ENCODE peak calls at places on chromosomes 11 and 22, in five cellular contexts. X is HFF-Myc, R is GM12865, P is right lobe of liver, M is K562. I is an unnamed sample.

GRCh38 chr11:70034740-70035365 is 43.3 kb upstream of the ANO1 start:
- DNase-seq in P (peak), R (no peak), X (no peak), M (no peak), I (no peak)

GRCh38 chr11:58011771-58012170 is 11.9 kb upstream of the OR9Q1 start:
- DNase-seq in M (no peak), R (no peak), X (no peak), P (no peak), I (no peak)

GRCh38 chr22:21975273-21975672 is 7.3 kb downstream of the TOP3B start:
- DNase-seq in R (no peak), X (no peak), P (no peak), M (no peak), I (no peak)

GRCh38 chr11:35798423-35798822 is 135.8 kb downstream of the TRIM44 start:
- DNase-seq in P (no peak), M (no peak), R (no peak), X (no peak), I (no peak)

GRCh38 chr11:64726211-64726641 is 3.2 kb upstream of the NRXN2 start:
- DNase-seq in R (no peak), P (no peak), M (no peak), X (no peak), I (no peak)

GRCh38 chr22:44605486-44605885 is 96.5 kb upstream of the PRR5 start:
- DNase-seq in M (no peak), P (no peak), R (no peak), X (no peak), I (no peak)

GRCh38 chr11:46693597-46694012 is 6.8 kb downstream of the ARHGAP1 start:
- DNase-seq in M (no peak), P (no peak), R (no peak), X (no peak), I (peak)

GRCh38 chr11:70104961-70105360 is 26.8 kb downstream of the ANO1 start:
- DNase-seq in X (no peak), M (no peak), R (no peak), P (no peak), I (no peak)

GRCh38 chr11:128824199-128825049 is 42.7 kb downstream of the KCNJ1 start:
- DNase-seq in P (no peak), R (no peak), M (no peak), X (no peak), I (no peak)

GRCh38 chr11:118002010-118002540 is 15.9 kb downstream of the IL10RA start:
- DNase-seq in R (no peak), M (peak), X (no peak), P (no peak), I (no peak)

GRCh38 chr22:47102648-47103047 is 340.2 kb downstream of the TBC1D22A start:
- DNase-seq in X (no peak), M (no peak), R (no peak), P (no peak), I (no peak)

GRCh38 chr11:67281552-67282150 is 7.5 kb upstream of the ANKRD13D start:
- DNase-seq in R (no peak), P (peak), M (no peak), X (no peak), I (no peak)

GRCh38 chr11:64372802-64373597 is 14.0 kb downstream of the RPS6KA4 start:
- DNase-seq in X (peak), R (no peak), P (no peak), M (peak), I (peak)

GRCh38 chr11:92130432-92130831 is 94.2 kb upstream of the FAT3 start:
- DNase-seq in P (no peak), X (no peak), M (no peak), R (no peak), I (no peak)

GRCh38 chr11:83449338-83449913 is 163.3 kb upstream of the CCDC90B start:
- DNase-seq in X (no peak), P (no peak), M (no peak), R (peak), I (no peak)

GRCh38 chr11:2684581-2684980 is 15.2 kb downstream of the KCNQ1OT1 start:
- DNase-seq in M (no peak), X (no peak), P (no peak), R (no peak), I (no peak)

GRCh38 chr11:95680169-95680929 is 109.2 kb downstream of the FAM76B start:
- DNase-seq in P (no peak), R (peak), M (no peak), X (peak), I (peak)

GRCh38 chr11:20610825-20611224 is 11.4 kb downstream of the SLC6A5 start:
- DNase-seq in R (no peak), P (no peak), X (no peak), M (no peak), I (no peak)

GRCh38 chr11:42967653-42968052 is 344.1 kb upstream of the API5 start:
- DNase-seq in R (no peak), M (no peak), X (no peak), P (no peak), I (no peak)

GRCh38 chr11:32920570-32920969 is 28.0 kb downstream of the QSER1 start:
- DNase-seq in P (no peak), M (no peak), R (no peak), X (no peak), I (no peak)

GRCh38 chr11:1345752-1346513 is 36.5 kb upstream of the TOLLIP start:
- DNase-seq in P (no peak), X (no peak), M (no peak), R (no peak), I (no peak)

GRCh38 chr22:36104988-36105387 is 55.6 kb downstream of the APOL3 start:
- DNase-seq in M (no peak), P (no peak), X (peak), R (no peak), I (no peak)

GRCh38 chr11:130269544-130269943 is 45.2 kb downstream of the ZBTB44 start:
- DNase-seq in P (no peak), X (no peak), M (no peak), R (peak), I (no peak)

GRCh38 chr11:60786811-60787567 is 1.9 kb downstream of the MS4A10 start:
- DNase-seq in R (no peak), P (peak), M (no peak), X (peak), I (peak)

GRCh38 chr11:13868710-13869403 is 93.7 kb upstream of the SPON1 start:
- DNase-seq in M (no peak), X (no peak), P (no peak), R (no peak), I (no peak)

GRCh38 chr11:772429-773390 is 4.6 kb downstream of the GATD1 start:
- DNase-seq in R (no peak), P (no peak), M (no peak), X (no peak), I (no peak)

GRCh38 chr22:28479912-28480311 is 199.7 kb downstream of the TTC28 start:
- DNase-seq in R (no peak), X (no peak), P (no peak), M (no peak), I (no peak)

GRCh38 chr11:96110302-96110701 is 186.4 kb upstream of the MTMR2 start:
- DNase-seq in X (no peak), R (no peak), M (no peak), P (no peak), I (no peak)

GRCh38 chr11:121389651-121390050 is 62.5 kb upstream of the SORL1 start:
- DNase-seq in M (no peak), R (no peak), X (no peak), P (no peak), I (peak)

GRCh38 chr11:10309163-10310093 is 4.6 kb downstream of the ADM start:
- DNase-seq in R (peak), X (no peak), P (peak), M (peak), I (no peak)

GRCh38 chr11:118211006-118211405 is 13.8 kb downstream of the JAML start:
- DNase-seq in P (no peak), R (no peak), M (no peak), X (no peak), I (no peak)

DNA sequence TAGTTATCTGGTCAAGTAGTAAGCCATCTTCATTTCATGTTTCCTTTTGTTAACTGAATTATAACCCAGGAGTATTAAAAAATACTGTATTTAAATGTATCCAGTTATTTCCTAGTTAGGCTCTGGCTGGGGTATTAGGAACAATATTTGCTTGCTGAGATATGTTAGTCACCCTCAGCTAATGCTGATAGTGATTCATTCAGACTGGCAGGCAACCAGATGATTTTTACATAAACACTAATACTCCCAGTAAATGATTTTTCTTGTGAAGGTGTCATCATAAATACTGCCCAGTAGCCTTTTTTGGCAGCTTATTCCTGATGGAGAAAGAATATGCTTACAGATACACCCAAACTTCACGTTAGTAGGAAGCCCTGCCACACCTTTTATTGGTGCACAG is 8.1 kb downstream of the YWHAH start:
- DNase-seq in M (no peak), P (no peak), R (no peak), X (no peak), I (peak)
- H3K4me3 ChIP-seq in M (no peak), P (no peak), R (no peak), X (no peak), I (no peak)

DNA sequence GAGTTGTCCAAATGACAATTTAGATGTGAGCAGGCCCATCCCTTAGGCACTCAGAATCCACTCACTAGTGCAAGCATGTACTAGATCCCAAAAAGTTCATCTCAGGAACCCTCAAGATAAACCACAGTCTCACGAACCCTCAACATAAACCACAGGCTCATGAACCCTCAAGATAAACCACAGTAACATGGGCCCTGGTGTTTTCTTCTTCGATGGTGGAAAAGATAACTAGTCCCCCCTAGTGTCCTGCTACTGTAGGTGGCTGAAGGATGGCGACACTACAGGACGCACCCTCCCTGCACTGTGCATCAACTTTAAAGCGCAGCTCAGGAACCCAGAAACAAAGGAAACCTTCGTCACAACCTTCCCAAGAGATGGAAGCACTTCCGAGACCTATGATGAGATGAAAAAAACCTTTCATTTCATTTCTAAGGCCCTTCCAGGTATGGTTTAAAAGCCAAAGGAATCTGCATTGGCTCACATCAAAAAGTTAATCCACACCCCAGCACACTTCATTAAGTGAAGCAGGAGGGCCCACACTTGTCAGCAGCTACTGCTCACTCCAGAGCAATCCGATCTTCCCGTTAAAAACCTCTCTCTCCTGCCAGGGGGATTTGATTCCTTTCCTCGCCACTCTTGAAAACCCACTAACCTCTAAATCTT is 2.4 kb downstream of the LARGE1 start:
- DNase-seq in P (no peak), X (no peak), M (no peak), R (peak), I (no peak)
- TF ChIP-seq CTCF in P (peak), X (peak), M (no peak), R (peak), I (no peak)

DNA sequence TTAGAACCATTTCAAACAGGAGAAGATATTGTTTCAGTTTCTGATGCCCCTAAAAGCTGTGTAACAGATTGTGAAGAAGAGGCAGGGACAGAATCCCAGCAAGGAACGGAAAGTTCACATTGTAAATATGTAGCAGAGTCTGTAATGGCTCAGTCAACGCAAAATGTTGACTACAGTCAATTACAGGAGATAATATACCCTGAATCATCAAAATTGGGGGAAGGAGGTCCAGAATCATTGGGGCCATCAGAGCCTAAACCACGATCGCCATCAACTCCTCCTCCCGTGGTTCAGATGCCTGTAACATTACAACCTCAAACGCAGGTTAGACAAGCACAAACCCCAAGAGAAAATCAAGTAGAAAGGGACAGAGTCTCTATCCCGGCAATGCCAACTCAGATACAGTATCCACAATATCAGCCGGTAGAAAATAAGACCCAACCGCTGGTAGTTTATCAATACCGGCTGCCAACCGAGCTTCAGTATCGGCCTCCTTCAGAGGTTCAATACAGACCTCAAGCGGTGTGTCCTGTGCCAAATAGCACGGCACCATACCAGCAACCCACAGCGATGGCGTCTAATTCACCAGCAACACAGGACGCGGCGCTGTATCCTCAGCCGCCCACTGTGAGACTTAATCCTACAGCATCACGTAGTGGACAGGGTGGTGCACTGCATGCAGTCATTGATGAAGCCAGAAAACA is 40.8 kb downstream of the IGLL1 start:
- DNase-seq in M (peak), X (peak), P (peak), R (peak), I (no peak)
- H3K4me3 ChIP-seq in M (no peak), X (no peak), P (no peak), R (no peak), I (no peak)

GRCh38 chr22:50548046-50548912 is 2.6 kb downstream of the KLHDC7B start:
- DNase-seq in R (no peak), X (no peak), P (peak), M (no peak), I (no peak)
- TF ChIP-seq CTCF in R (no peak), X (no peak), P (no peak), M (no peak), I (no peak)

DNA sequence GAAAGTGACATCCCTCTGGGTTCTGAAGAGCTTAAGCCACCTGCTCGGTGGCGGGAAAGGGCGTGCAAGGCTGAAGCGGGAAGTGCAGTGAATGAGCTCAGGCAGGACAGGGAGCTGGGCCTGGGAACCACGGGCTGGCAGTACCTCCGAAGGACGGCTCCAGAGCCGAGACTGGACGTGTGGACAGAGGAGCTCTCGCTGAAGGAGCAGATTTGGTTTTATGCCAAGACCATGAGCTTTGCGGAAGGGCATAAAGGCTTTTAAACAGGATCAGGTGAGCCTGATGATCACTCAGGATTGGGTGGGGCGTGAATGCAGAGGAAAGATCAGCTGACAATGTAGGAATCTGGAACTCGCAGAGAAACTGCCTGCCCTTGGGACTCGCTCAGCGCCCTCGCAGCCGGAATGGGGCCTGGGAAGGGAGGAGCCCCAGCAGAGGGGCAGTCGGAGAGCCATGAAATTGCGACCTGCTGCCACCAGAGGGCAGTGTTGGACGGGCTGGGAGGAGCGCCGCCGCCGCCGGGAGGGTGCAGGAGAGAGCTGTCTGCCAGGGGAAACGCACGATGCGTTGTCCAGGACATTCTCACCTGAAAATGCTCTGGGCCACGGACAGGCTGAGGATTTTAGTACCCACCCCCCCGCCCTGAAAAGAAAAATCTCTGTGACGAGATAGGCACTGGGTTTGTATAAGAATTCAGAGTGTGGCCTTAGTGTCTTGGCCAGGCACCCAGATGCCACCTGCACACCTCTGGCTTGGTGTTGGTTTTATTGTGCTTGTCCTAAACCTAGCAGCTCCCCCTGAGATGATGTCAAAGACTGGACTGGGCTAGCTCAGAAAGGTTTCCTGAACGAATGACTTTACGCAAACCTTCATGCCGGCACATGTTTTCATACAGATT is 324.4 kb downstream of the NTM start:
- DNase-seq in X (peak), M (peak), P (peak), R (peak), I (peak)
- H3K4me3 ChIP-seq in X (no peak), M (no peak), P (no peak), R (no peak), I (peak)

GRCh38 chr11:78841451-78842060 is 266.9 kb upstream of the NARS2 start:
- DNase-seq in P (no peak), M (no peak), R (no peak), X (no peak), I (no peak)

GRCh38 chr11:78840623-78841022 is 266.0 kb upstream of the NARS2 start:
- DNase-seq in R (no peak), X (no peak), M (no peak), P (no peak), I (no peak)

GRCh38 chr11:78840190-78840589 is 265.5 kb upstream of the NARS2 start:
- DNase-seq in X (peak), P (no peak), R (no peak), M (no peak), I (no peak)

GRCh38 chr11:78835646-78836045 is 261.0 kb upstream of the NARS2 start:
- DNase-seq in P (no peak), M (no peak), X (no peak), R (no peak), I (no peak)

DNA sequence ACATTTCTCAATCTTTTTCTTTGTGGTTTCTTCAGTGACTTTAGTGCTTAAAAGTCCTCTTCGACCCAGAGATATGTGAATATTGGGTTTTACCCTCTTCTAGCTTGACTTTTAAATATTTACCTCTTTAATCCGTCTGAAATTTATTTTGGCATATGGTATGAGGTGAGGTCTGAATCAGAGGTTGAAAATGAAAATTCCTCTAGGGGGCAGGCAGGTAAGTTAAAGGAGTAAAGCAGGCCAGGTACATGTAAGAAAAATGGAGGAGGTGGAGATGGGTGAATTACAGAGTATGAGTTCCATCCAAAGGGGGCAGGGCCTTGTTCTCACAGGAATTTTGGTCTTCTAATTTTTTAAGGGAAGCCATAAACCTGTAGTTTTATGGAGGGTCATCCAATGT is 263.8 kb upstream of the NARS2 start:
- DNase-seq in P (no peak), X (no peak), R (no peak), M (no peak), I (no peak)
- TF ChIP-seq CTCF in P (peak), X (no peak), R (no peak), M (no peak), I (no peak)

GRCh38 chr22:38842512-38843200 is 1.2 kb downstream of the NPTXR start:
- DNase-seq in R (no peak), M (peak), X (no peak), P (no peak), I (no peak)

GRCh38 chr22:38844661-38845367 is 986 bp upstream of the NPTXR start:
- DNase-seq in M (no peak), R (no peak), X (no peak), P (no peak), I (no peak)

GRCh38 chr22:38841635-38842034 is 2.2 kb downstream of the NPTXR start:
- DNase-seq in P (no peak), X (no peak), R (no peak), M (no peak), I (no peak)

GRCh38 chr22:38843716-38844660 is at the start of gene NPTXR:
- DNase-seq in R (no peak), P (peak), M (peak), X (no peak), I (peak)

GRCh38 chr22:38843201-38843715 is 570 bp downstream of the NPTXR start:
- DNase-seq in M (peak), R (peak), P (no peak), X (no peak), I (peak)
- H3K4me3 ChIP-seq in M (peak), R (no peak), P (no peak), X (no peak), I (peak)

I was measured in retinal pigment epithelial cell.